ENCODE peak calls at places on chromosomes 16 and 17, in four cellular contexts. E, K, D and N are unnamed samples.

GRCh38 chr16:79970551-79971236 is 370.2 kb upstream of the MAF start:
- DNase-seq in E (no peak), K (no peak), D (no peak), N (no peak)

GRCh38 chr17:57594767-57595166 is 150.3 kb downstream of the CCDC182 start:
- DNase-seq in E (no peak), K (no peak), D (no peak), N (no peak)

GRCh38 chr17:9509236-9509813 is 66.3 kb downstream of the STX8 start:
- DNase-seq in E (no peak), K (no peak), D (no peak), N (no peak)

GRCh38 chr16:88999457-89000206 is 22.6 kb upstream of the CBFA2T3 start:
- DNase-seq in E (no peak), K (no peak), D (no peak), N (no peak)

GRCh38 chr17:16927641-16928321 is 44.1 kb downstream of the TNFRSF13B start:
- DNase-seq in E (no peak), K (no peak), D (no peak), N (no peak)

GRCh38 chr16:56571525-56571924 is 6.7 kb downstream of the MT4 start:
- DNase-seq in E (no peak), K (no peak), D (no peak), N (no peak)

GRCh38 chr16:3092501-3092991 is 6.5 kb downstream of the ZSCAN10 start:
- DNase-seq in E (peak), K (no peak), D (no peak), N (no peak)

GRCh38 chr16:68469728-68470460 is 21.6 kb upstream of the SMPD3 start:
- DNase-seq in E (no peak), K (no peak), D (no peak), N (no peak)

GRCh38 chr17:72176516-72176851 is 55.7 kb downstream of the SOX9 start:
- DNase-seq in E (no peak), K (no peak), D (no peak), N (no peak)

GRCh38 chr17:7476474-7476873 is 3.0 kb downstream of the ZBTB4 start:
- DNase-seq in E (no peak), K (no peak), D (peak), N (no peak)

GRCh38 chr16:30166202-30166902 is 17.1 kb upstream of the CORO1A start:
- DNase-seq in E (no peak), K (peak), D (no peak), N (no peak)

GRCh38 chr17:79654960-79655382 is 44.1 kb upstream of the RBFOX3 start:
- DNase-seq in E (no peak), K (no peak), D (no peak), N (no peak)

GRCh38 chr16:80913397-80913796 is 93.3 kb downstream of the CMC2 start:
- DNase-seq in E (no peak), K (no peak), D (no peak), N (no peak)

GRCh38 chr17:64767269-64767997 is 105.3 kb upstream of the SMURF2 start:
- DNase-seq in E (no peak), K (no peak), D (no peak), N (no peak)

GRCh38 chr16:50300942-50301625 is 34.7 kb downstream of the ADCY7 start:
- DNase-seq in E (no peak), K (peak), D (peak), N (no peak)

GRCh38 chr17:68061512-68062313 is 26.2 kb downstream of the KPNA2 start:
- DNase-seq in E (no peak), K (no peak), D (no peak), N (no peak)

GRCh38 chr17:14813649-14814048 is 451.5 kb downstream of the PMP22 start:
- DNase-seq in E (peak), K (no peak), D (no peak), N (no peak)

GRCh38 chr16:72768611-72769010 is 279.3 kb downstream of the ZFHX3 start:
- DNase-seq in E (no peak), K (no peak), D (no peak), N (no peak)

GRCh38 chr17:60163108-60163784 is 13.5 kb downstream of the CA4 start:
- DNase-seq in E (peak), K (no peak), D (no peak), N (no peak)

GRCh38 chr16:86941731-86942468 is 363.6 kb downstream of the FOXL1 start:
- DNase-seq in E (no peak), K (no peak), D (no peak), N (no peak)

GRCh38 chr16:47644166-47644565 is 183.0 kb downstream of the PHKB start:
- DNase-seq in E (peak), K (no peak), D (peak), N (no peak)

GRCh38 chr17:77433385-77434135 is 292.8 kb downstream of the SEC14L1 start:
- DNase-seq in E (peak), K (no peak), D (no peak), N (no peak)

GRCh38 chr16:66489385-66489784 is 60.5 kb downstream of the TK2 start:
- DNase-seq in E (no peak), K (no peak), D (no peak), N (no peak)

GRCh38 chr17:38844261-38844757 is 9.2 kb downstream of the RPL23 start:
- DNase-seq in E (no peak), K (no peak), D (no peak), N (peak)

GRCh38 chr17:7060165-7060890 is 16.4 kb upstream of the SLC16A11 start:
- DNase-seq in E (no peak), K (no peak), D (peak), N (peak)

GRCh38 chr16:19115148-19116021 is 1.6 kb downstream of the ITPRIPL2 start:
- DNase-seq in E (no peak), K (no peak), D (no peak), N (no peak)

GRCh38 chr16:75244225-75244792 is 7.1 kb downstream of the BCAR1 start:
- DNase-seq in E (no peak), K (no peak), D (no peak), N (no peak)

GRCh38 chr16:89293276-89294143 is 76.0 kb downstream of the ZNF778 start:
- DNase-seq in E (peak), K (no peak), D (no peak), N (no peak)

GRCh38 chr17:57312242-57312641 is 55.9 kb downstream of the MSI2 start:
- DNase-seq in E (no peak), K (no peak), D (no peak), N (no peak)

GRCh38 chr17:76246080-76247066 is 6.1 kb upstream of the RNF157 start:
- DNase-seq in E (peak), K (peak), D (no peak), N (no peak)

GRCh38 chr17:71527311-71527710 is 593.5 kb upstream of the SOX9 start:
- DNase-seq in E (no peak), K (no peak), D (no peak), N (no peak)